ENCODE peak calls at places on chromosomes 3 and 15, in seven cellular contexts. Y is nephron progenitor cell; K is endodermal cell; O is AG08396; F is small intestine; B is foreskin fibroblast; S is CD4-positive, alpha-beta T cell. D is an unnamed sample.

GRCh38 chr3:9165441-9165840 is 84.0 kb downstream of the SRGAP3 start:
- DNase-seq in K (no peak), F (no peak), Y (no peak), O (no peak), S (no peak), B (no peak), D (no peak)

GRCh38 chr3:183446838-183447205 is 18.4 kb upstream of the MCF2L2 start:
- DNase-seq in F (no peak), Y (no peak), K (no peak), O (no peak), B (no peak), S (no peak), D (no peak)

GRCh38 chr3:173109143-173109542 is 31.9 kb downstream of the SPATA16 start:
- DNase-seq in S (no peak), K (peak), Y (no peak), O (no peak), F (no peak), B (no peak), D (no peak)

GRCh38 chr3:55750525-55750924 is 263.4 kb upstream of the WNT5A start:
- DNase-seq in B (peak), O (peak), F (no peak), Y (no peak), S (no peak), K (no peak), D (peak)

GRCh38 chr3:187210555-187211327 is 13.5 kb downstream of the RTP1 start:
- DNase-seq in Y (no peak), F (no peak), O (peak), K (peak), S (no peak), B (no peak), D (no peak)

GRCh38 chr15:90042766-90043525 is 41.8 kb downstream of the ZNF710 start:
- DNase-seq in K (no peak), B (no peak), S (no peak), F (no peak), Y (no peak), O (no peak), D (no peak)

GRCh38 chr15:89433686-89434085 is 62.7 kb downstream of the RHCG start:
- DNase-seq in K (no peak), B (no peak), F (no peak), O (no peak), S (no peak), Y (no peak), D (no peak)

GRCh38 chr3:197000211-197000610 is 29.4 kb downstream of the MELTF start:
- DNase-seq in B (no peak), Y (no peak), S (no peak), F (no peak), O (no peak), K (no peak), D (peak)

GRCh38 chr3:61090770-61091169 is 160.5 kb downstream of the FHIT start:
- DNase-seq in F (no peak), K (no peak), O (no peak), S (no peak), Y (no peak), B (no peak), D (no peak)

GRCh38 chr15:95287774-95288173 is 1042.7 kb upstream of the NR2F2 start:
- DNase-seq in K (peak), Y (no peak), S (no peak), F (no peak), B (no peak), O (no peak), D (no peak)

GRCh38 chr3:139772539-139773500 is 95.0 kb upstream of the NMNAT3 start:
- DNase-seq in B (peak), O (peak), Y (no peak), S (no peak), F (no peak), K (no peak), D (peak)

GRCh38 chr3:70277304-70277703 is 35.1 kb downstream of the MDFIC2 start:
- DNase-seq in S (no peak), O (no peak), K (no peak), Y (no peak), B (no peak), F (peak), D (no peak)

GRCh38 chr15:62450061-62450460 is 285.0 kb upstream of the C2CD4B start:
- DNase-seq in B (no peak), K (no peak), Y (no peak), S (no peak), O (no peak), F (no peak), D (no peak)

GRCh38 chr15:96746621-96747155 is 416.2 kb downstream of the NR2F2 start:
- DNase-seq in O (no peak), B (no peak), Y (no peak), S (no peak), K (no peak), F (no peak), D (no peak)

GRCh38 chr3:94301346-94301745 is 238.5 kb downstream of the NSUN3 start:
- DNase-seq in K (no peak), Y (no peak), O (no peak), S (no peak), F (no peak), B (no peak), D (no peak)

GRCh38 chr3:119184808-119185690 is 11.7 kb downstream of the UPK1B start:
- DNase-seq in K (no peak), Y (no peak), F (no peak), O (peak), B (peak), S (no peak), D (peak)

GRCh38 chr3:159322322-159322939 is 520.6 kb downstream of the MFSD1 start:
- DNase-seq in O (peak), Y (peak), S (no peak), K (peak), B (peak), F (no peak), D (peak)

GRCh38 chr3:170421147-170421641 is 2.5 kb downstream of the CLDN11 start:
- DNase-seq in K (peak), Y (no peak), S (no peak), F (no peak), B (no peak), O (peak), D (no peak)

GRCh38 chr3:107130089-107130700 is 247.0 kb upstream of the CCDC54 start:
- DNase-seq in K (no peak), O (no peak), S (no peak), F (no peak), B (no peak), Y (no peak), D (no peak)

GRCh38 chr15:42593143-42593542 is 17.7 kb downstream of the STARD9 start:
- DNase-seq in B (peak), F (no peak), S (no peak), O (peak), Y (no peak), K (no peak), D (no peak)

GRCh38 chr3:183114779-183115178 is 15.5 kb upstream of the MCCC1 start:
- DNase-seq in Y (no peak), B (no peak), F (no peak), O (no peak), K (peak), S (no peak), D (no peak)

GRCh38 chr15:76163429-76164020 is 103.7 kb downstream of the TMEM266 start:
- DNase-seq in F (no peak), O (peak), K (no peak), B (peak), Y (no peak), S (no peak), D (no peak)

GRCh38 chr15:66901336-66902100 is 163.9 kb upstream of the SMAD3 start:
- DNase-seq in O (no peak), Y (no peak), S (no peak), B (no peak), K (peak), F (no peak), D (no peak)

GRCh38 chr3:58074126-58074715 is 66.0 kb downstream of the FLNB start:
- DNase-seq in S (no peak), Y (no peak), K (no peak), B (no peak), O (no peak), F (no peak), D (no peak)

GRCh38 chr3:14861031-14861430 is 42.3 kb downstream of the FGD5 start:
- DNase-seq in Y (no peak), K (no peak), S (no peak), F (no peak), O (no peak), B (no peak), D (no peak)

GRCh38 chr15:90530250-90531051 is 728 bp downstream of the CRTC3 start:
- DNase-seq in O (peak), S (peak), Y (peak), K (peak), F (peak), B (peak), D (peak)

GRCh38 chr15:62071711-62072308 is 5.0 kb downstream of the C2CD4A start:
- DNase-seq in O (no peak), Y (no peak), B (no peak), K (no peak), F (peak), S (no peak), D (no peak)

GRCh38 chr15:57418640-57419039 is 42.3 kb downstream of the CGNL1 start:
- DNase-seq in B (no peak), O (no peak), Y (no peak), S (no peak), K (peak), F (no peak), D (no peak)

GRCh38 chr3:52022323-52023100 is 26.8 kb upstream of the RPL29 start:
- DNase-seq in O (peak), F (no peak), Y (peak), B (no peak), K (no peak), S (no peak), D (no peak)

GRCh38 chr15:22956980-22957264 is 23.2 kb downstream of the CYFIP1 start:
- DNase-seq in O (no peak), S (no peak), B (no peak), F (no peak), Y (no peak), K (peak), D (no peak)

GRCh38 chr15:66881173-66881905 is 179.3 kb downstream of the SMAD6 start:
- DNase-seq in F (no peak), S (no peak), O (no peak), Y (no peak), K (peak), B (no peak), D (no peak)

GRCh38 chr3:38960953-38961622 is 90.7 kb downstream of the SCN11A start:
- DNase-seq in F (peak), K (peak), Y (peak), O (peak), S (peak), B (peak), D (peak)

GRCh38 chr3:52047295-52047960 is 8.9 kb downstream of the DUSP7 start:
- DNase-seq in K (no peak), S (no peak), Y (no peak), F (no peak), B (no peak), O (no peak), D (peak)

GRCh38 chr3:171234298-171235020 is 207.9 kb upstream of the SLC2A2 start:
- DNase-seq in O (no peak), Y (no peak), B (no peak), S (no peak), K (no peak), F (no peak), D (no peak)

GRCh38 chr15:62506217-62506805 is 341.2 kb upstream of the C2CD4B start:
- DNase-seq in S (no peak), O (peak), K (peak), F (no peak), B (peak), Y (no peak), D (peak)

GRCh38 chr3:111695584-111696213 is 100.6 kb upstream of the ZBED2 start:
- DNase-seq in S (no peak), K (no peak), F (no peak), O (peak), B (peak), Y (no peak), D (peak)

GRCh38 chr3:4797201-4797600 is 182.0 kb upstream of the BHLHE40 start:
- DNase-seq in S (no peak), B (no peak), K (no peak), O (no peak), F (no peak), Y (no peak), D (no peak)

GRCh38 chr15:83769411-83769960 is 115.6 kb downstream of the ADAMTSL3 start:
- DNase-seq in B (no peak), Y (no peak), K (no peak), F (no peak), S (no peak), O (no peak), D (no peak)

GRCh38 chr3:188348445-188349244 is 194.7 kb downstream of the LPP start:
- DNase-seq in Y (no peak), O (peak), K (no peak), S (no peak), F (peak), B (peak), D (peak)

GRCh38 chr15:61613729-61614128 is 384.6 kb upstream of the RORA start:
- DNase-seq in K (no peak), Y (no peak), F (no peak), O (no peak), S (no peak), B (no peak), D (no peak)